ENCODE peak calls at places on chromosome 19, in seven cellular contexts. X is naive thymus-derived CD4-positive, alpha-beta T cell; C is IMR-90; R is AG04450; H is foreskin keratinocyte; S is lung; G is heart right ventricle. I is an unnamed sample. For H3K27me3, the result is how much of the 10 kb centered on the place peaks cover.

GRCh38 chr19:19154768-19155494 is 15.1 kb downstream of the MEF2B start:
- DNase-seq in R (no peak), S (no peak), G (no peak), H (no peak), C (no peak), X (no peak), I (no peak)

GRCh38 chr19:14090509-14091085 is at the start of gene SAMD1:
- DNase-seq in S (peak), X (peak), H (peak), C (peak), G (peak), R (peak), I (peak)

GRCh38 chr19:48553676-48554384 is 1.9 kb downstream of the SULT2B1 start:
- DNase-seq in R (no peak), H (peak), G (no peak), S (peak), C (peak), X (no peak), I (peak)

GRCh38 chr19:43501661-43502418 is 2.7 kb downstream of the PHLDB3 start:
- DNase-seq in R (no peak), S (no peak), X (no peak), H (no peak), C (no peak), G (no peak), I (no peak)

GRCh38 chr19:35123573-35123972 is 8.0 kb downstream of the FXYD3 start:
- DNase-seq in R (no peak), S (no peak), H (peak), G (no peak), X (no peak), C (no peak), I (peak)

GRCh38 chr19:21566073-21566472 is 60.7 kb downstream of the ZNF429 start:
- DNase-seq in C (no peak), G (no peak), S (no peak), R (no peak), H (peak), X (no peak), I (no peak)

GRCh38 chr19:8561071-8561764 is 16.0 kb downstream of the MYO1F start:
- DNase-seq in C (no peak), X (no peak), R (no peak), H (no peak), G (no peak), S (no peak), I (no peak)

GRCh38 chr19:19545707-19546106 is 7.6 kb downstream of the CILP2 start:
- DNase-seq in S (no peak), R (no peak), C (no peak), G (no peak), H (no peak), X (no peak), I (no peak)

GRCh38 chr19:49492573-49493411 is 3.4 kb upstream of the RPS11 start:
- DNase-seq in R (no peak), S (no peak), X (no peak), C (peak), H (peak), G (no peak), I (no peak)

GRCh38 chr19:6021878-6022569 is 44.1 kb upstream of the RANBP3 start:
- DNase-seq in X (peak), R (peak), G (peak), H (peak), S (peak), C (peak), I (peak)

GRCh38 chr19:46678110-46678732 is 17.2 kb upstream of the DACT3 start:
- DNase-seq in H (no peak), S (no peak), X (peak), C (no peak), R (no peak), G (no peak), I (peak)

GRCh38 chr19:44306283-44306682 is 1.5 kb upstream of the ZNF235 start:
- DNase-seq in S (no peak), G (no peak), H (no peak), C (no peak), X (no peak), R (no peak), I (no peak)

GRCh38 chr19:7139095-7139494 is 69.6 kb downstream of the ZNF557 start:
- DNase-seq in H (no peak), S (no peak), G (no peak), X (no peak), R (no peak), C (no peak), I (no peak)

GRCh38 chr19:6100284-6100915 is 9.9 kb downstream of the RFX2 start:
- DNase-seq in S (no peak), G (no peak), H (no peak), X (peak), R (no peak), C (no peak), I (no peak)

GRCh38 chr19:55256562-55257460 is 2.0 kb downstream of the PPP6R1 start:
- DNase-seq in R (no peak), H (peak), X (no peak), C (no peak), S (no peak), G (no peak), I (no peak)

GRCh38 chr19:7925171-7925837 is 631 bp downstream of the CTXN1 start:
- DNase-seq in H (no peak), R (no peak), G (peak), S (peak), X (peak), C (peak), I (peak)

GRCh38 chr19:44613295-44614168 is at the start of gene IGSF23:
- DNase-seq in X (no peak), H (no peak), R (no peak), C (no peak), G (no peak), S (no peak), I (no peak)

GRCh38 chr19:40143612-40144011 is 47.6 kb upstream of the MAP3K10 start:
- DNase-seq in H (no peak), R (no peak), S (no peak), X (no peak), G (peak), C (no peak), I (no peak)

DNA sequence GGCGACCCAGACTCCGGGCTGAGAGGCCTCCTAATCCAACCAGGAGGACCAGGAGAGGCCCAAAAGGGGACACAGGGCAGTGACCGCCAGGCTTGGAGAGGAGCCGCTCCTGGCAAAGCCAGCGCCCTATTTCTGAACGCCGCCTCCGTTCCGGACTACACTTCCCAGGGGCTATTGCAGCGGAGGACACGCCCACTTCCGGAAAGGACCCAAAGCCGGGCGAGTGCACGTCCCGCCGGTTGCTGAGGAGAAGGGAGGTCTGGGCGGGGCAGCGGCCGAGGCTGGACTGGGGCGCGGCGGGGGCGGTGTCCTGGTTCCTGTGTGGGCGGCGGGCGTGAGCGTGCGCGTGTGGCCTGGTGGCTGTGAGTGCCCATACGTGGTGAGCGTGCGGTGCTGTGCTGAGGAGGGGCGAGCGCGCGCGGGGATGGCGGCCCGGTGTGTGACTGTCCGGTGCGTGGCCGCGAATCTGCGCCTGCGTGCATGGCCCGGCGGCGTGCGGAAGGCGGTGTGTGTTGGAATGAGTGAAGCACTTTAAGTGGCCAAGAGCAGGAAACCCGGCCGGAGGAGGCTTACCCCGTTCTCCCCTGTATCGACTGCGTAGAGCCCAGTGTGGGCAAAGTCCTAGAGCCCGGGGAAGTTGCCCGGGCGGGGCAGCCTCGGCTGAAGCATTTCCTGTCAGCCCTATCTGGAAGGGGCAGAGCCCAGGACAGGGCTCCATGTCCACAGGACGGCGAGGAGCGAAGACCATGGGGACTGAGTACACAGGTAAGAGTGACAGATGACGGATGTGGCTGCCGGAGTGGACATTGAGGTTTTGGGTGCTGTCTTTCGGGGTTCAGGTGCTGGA is at the start of gene ZNF470:
- DNase-seq in S (peak), C (peak), H (peak), X (peak), R (peak), G (peak), I (peak)
- H3K27me3 ChIP-seq in S (under half), C (under half), H (under half), X (under half), R (under half), G (under half), I (under half)

GRCh38 chr19:751501-752341 is 809 bp downstream of the MISP start:
- DNase-seq in C (peak), H (peak), X (no peak), R (peak), S (no peak), G (no peak), I (peak)

GRCh38 chr19:749811-750210 is 1.1 kb upstream of the MISP start:
- DNase-seq in S (no peak), H (no peak), X (no peak), G (no peak), R (no peak), C (no peak), I (no peak)

GRCh38 chr19:752652-753517 is 2.0 kb downstream of the MISP start:
- DNase-seq in S (peak), X (no peak), C (peak), R (peak), H (peak), G (no peak), I (peak)

GRCh38 chr19:748274-748598 is 2.7 kb upstream of the MISP start:
- DNase-seq in C (no peak), G (no peak), R (no peak), S (no peak), H (no peak), X (no peak), I (no peak)

GRCh38 chr19:750640-751423 is at the start of gene MISP:
- DNase-seq in H (peak), R (no peak), S (peak), C (no peak), X (no peak), G (no peak), I (no peak)
- H3K27me3 ChIP-seq in H (under half), R (under half), S (under half), C (under half), X (under half), G (under half), I (under half)

DNA sequence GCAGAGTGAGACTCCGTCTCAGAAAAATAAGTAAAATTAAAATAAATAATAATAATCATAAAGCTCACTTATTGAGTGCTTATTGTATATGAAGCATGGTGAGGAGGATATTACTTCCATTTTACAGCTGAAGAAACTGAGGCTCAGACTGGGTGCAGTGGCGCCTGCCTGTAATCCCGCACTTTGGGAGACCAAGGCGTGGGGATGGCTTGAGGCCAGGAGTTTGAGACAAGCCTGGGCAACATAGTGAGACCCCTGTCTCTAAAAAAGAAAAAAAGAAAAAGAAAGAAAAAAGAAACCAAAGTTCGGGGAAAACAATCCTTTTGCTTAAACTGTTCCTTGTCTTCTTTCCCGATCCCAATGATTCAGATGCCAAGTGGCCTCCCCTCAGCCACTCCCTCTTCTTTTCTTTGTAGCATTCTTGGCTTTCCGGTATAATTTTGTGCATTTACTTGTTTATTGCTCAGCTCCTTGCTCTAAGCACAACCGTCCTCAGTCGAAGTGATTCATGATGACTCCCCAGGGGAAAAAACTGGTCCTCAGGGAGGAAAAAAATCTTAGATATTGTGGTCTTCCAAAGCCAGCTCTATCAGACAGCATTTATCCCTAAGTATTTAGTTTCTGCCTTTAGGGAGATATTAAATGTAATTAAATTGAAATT is 969 bp upstream of the EIF3G start:
- DNase-seq in X (no peak), R (peak), S (no peak), C (peak), G (no peak), H (peak), I (peak)
- H3K27me3 ChIP-seq in X (under half), R (under half), S (under half), C (under half), G (under half), H (under half), I (under half)

GRCh38 chr19:45668342-45668871 is 386 bp downstream of the GIPR start:
- DNase-seq in X (peak), R (no peak), G (no peak), H (no peak), S (no peak), C (no peak), I (peak)
- H3K27me3 ChIP-seq in X (under half), R (under half), G (half or more), H (under half), S (under half), C (under half), I (under half)

GRCh38 chr19:41915248-41916032 is 12.8 kb downstream of the ERFL start:
- DNase-seq in R (no peak), H (no peak), C (no peak), G (no peak), X (no peak), S (no peak), I (no peak)
- H3K27me3 ChIP-seq in R (half or more), H (half or more), C (half or more), G (half or more), X (under half), S (under half), I (half or more)

DNA sequence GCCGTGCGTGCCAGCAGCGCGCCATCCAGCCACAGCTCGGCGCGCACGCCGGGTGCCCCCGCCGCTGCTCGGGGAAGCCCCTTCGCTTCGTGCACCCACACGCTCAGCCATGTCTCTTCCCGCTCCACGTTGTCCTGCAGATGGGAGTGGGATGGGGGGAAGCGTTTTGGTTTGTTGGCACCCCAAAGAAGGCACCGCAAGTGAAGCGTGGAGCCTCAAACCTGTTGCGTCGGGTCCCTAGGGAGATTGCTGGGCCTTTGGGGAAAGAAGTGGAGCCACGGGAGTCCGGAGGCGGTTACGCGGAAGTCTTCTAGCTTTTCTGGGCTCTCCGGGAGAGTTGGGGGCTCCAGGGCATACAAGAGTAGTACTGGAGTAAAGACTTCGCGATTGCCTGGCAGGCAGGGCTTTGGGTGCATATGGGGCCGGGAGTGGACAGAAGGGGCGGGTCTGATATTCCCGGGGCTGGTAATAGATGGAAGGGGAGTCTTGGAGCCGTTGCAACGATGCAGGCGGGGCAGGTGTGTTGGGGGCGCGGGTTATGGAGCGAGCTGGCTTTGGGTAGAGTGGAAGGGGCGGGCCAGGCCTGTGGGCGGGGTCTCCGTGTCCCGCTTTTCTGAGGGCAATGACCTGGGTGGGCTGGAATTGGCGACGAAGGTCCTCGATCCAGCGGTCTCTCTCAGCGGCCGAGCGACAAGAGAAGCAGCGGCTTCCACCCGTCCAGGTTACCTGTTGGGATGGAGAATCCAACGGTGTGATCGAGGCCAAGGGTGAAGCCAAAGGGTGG is 6.5 kb downstream of the RASAL3 start:
- DNase-seq in X (no peak), C (no peak), H (no peak), G (no peak), R (no peak), S (no peak), I (no peak)
- H3K27me3 ChIP-seq in X (under half), C (under half), H (half or more), G (under half), R (under half), S (under half), I (half or more)

GRCh38 chr19:29431332-29431731 is 94.5 kb upstream of the VSTM2B start:
- DNase-seq in G (no peak), C (no peak), S (no peak), H (no peak), R (no peak), X (no peak), I (no peak)
- H3K27me3 ChIP-seq in G (under half), C (under half), S (under half), H (under half), R (under half), X (under half), I (under half)